ENCODE peak calls at places on chromosomes 3 and 15, in nine cellular contexts. M, Q, S, T, X, O, A, G and P are unnamed samples.

GRCh38 chr3:27094721-27095120 is 274.5 kb downstream of the NEK10 start:
- DNase-seq in M (no peak), Q (no peak), S (no peak), T (no peak), X (no peak), O (no peak), A (no peak), G (no peak), P (no peak)

GRCh38 chr15:78739996-78740903 is 71.0 kb downstream of the ADAMTS7 start:
- DNase-seq in M (peak; percentile 83), Q (peak; percentile 85), S (peak; percentile 38), T (peak; percentile 66), X (no peak), O (no peak), A (peak; percentile 79), G (peak; percentile 23), P (peak; percentile 36)

GRCh38 chr3:134372405-134373277 is 1.6 kb downstream of the AMOTL2 start:
- DNase-seq in M (no peak), Q (no peak), S (peak; percentile 33), T (no peak), X (no peak), O (no peak), A (no peak), G (peak; percentile 30), P (no peak)

GRCh38 chr3:65483475-65483874 is 555.2 kb downstream of the MAGI1 start:
- DNase-seq in M (no peak), Q (no peak), S (peak; percentile 70), T (peak; percentile 70), X (peak; percentile 74), O (no peak), A (peak; percentile 54), G (no peak), P (peak; percentile 6)

GRCh38 chr15:40942337-40942854 is 10.9 kb upstream of the CHAC1 start:
- DNase-seq in M (no peak), Q (no peak), S (no peak), T (peak; percentile 41), X (no peak), O (no peak), A (no peak), G (no peak), P (peak; percentile 16)

GRCh38 chr3:173983353-173983752 is 585.8 kb downstream of the NLGN1 start:
- DNase-seq in M (no peak), Q (no peak), S (no peak), T (no peak), X (no peak), O (no peak), A (no peak), G (peak; percentile 78), P (no peak)

GRCh38 chr3:53890726-53891499 is 746 bp downstream of the SELENOK start:
- DNase-seq in M (peak; percentile 78), Q (peak; percentile 55), S (peak; percentile 37), T (no peak), X (no peak), O (no peak), A (peak; percentile 60), G (peak; percentile 42), P (peak; percentile 71)

GRCh38 chr3:76554717-76555116 is 485.2 kb upstream of the ROBO2 start:
- DNase-seq in M (no peak), Q (no peak), S (no peak), T (no peak), X (no peak), O (no peak), A (no peak), G (peak; percentile 65), P (peak; percentile 7)

GRCh38 chr3:128021768-128022372 is 30.4 kb upstream of the SEC61A1 start:
- DNase-seq in M (no peak), Q (no peak), S (no peak), T (no peak), X (no peak), O (no peak), A (no peak), G (no peak), P (no peak)

GRCh38 chr3:67601919-67602608 is 52.3 kb downstream of the SUCLG2 start:
- DNase-seq in M (peak; percentile 15), Q (no peak), S (no peak), T (no peak), X (no peak), O (no peak), A (no peak), G (no peak), P (no peak)

GRCh38 chr3:4394048-4394447 is 73.0 kb downstream of the SUMF1 start:
- DNase-seq in M (peak; percentile 66), Q (no peak), S (peak; percentile 65), T (no peak), X (no peak), O (no peak), A (no peak), G (peak; percentile 28), P (peak; percentile 32)

GRCh38 chr3:35067750-35068149 is 571.6 kb upstream of the ARPP21 start:
- DNase-seq in M (no peak), Q (peak; percentile 4), S (no peak), T (no peak), X (no peak), O (no peak), A (no peak), G (no peak), P (no peak)

GRCh38 chr3:184042617-184043016 is 10.2 kb upstream of the HTR3C start:
- DNase-seq in M (no peak), Q (no peak), S (no peak), T (no peak), X (no peak), O (no peak), A (no peak), G (no peak), P (no peak)

GRCh38 chr3:184037816-184038215 is 6.3 kb downstream of the HTR3D start:
- DNase-seq in M (no peak), Q (no peak), S (no peak), T (no peak), X (no peak), O (no peak), A (no peak), G (no peak), P (no peak)

GRCh38 chr3:184039414-184039813 is 7.9 kb downstream of the HTR3D start:
- DNase-seq in M (no peak), Q (no peak), S (peak; percentile 67), T (no peak), X (no peak), O (no peak), A (no peak), G (no peak), P (peak; percentile 91)

DNA sequence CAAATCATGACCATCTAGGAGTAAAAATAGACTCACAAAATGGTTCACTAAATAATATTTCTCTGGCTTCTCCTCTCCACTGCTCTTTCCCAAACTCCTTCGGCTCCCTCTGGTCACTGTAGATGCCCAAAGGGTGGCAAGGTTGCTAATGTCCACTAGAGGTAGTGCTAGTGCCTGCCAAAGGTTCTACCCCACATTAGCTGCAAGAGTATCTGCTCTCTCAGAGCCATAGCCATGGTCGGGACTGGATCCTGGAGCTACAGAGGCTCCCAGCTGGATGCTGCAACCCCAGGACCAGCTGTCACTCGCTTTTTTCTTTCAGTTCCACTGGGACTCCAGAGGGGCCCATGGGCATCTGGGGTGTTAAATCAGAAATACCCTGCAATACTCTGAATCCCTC is 8.5 kb downstream of the HTR3D start:
- DNase-seq in M (no peak), Q (no peak), S (peak; percentile 33), T (no peak), X (no peak), O (no peak), A (no peak), G (peak; percentile 47), P (peak; percentile 23)
- TF ChIP-seq CTCF in M (no peak), Q (no peak), S (peak; percentile 41), T (peak; percentile 21), X (peak; percentile 29), O (peak; percentile 51), A (no peak), G (peak; percentile 47), P (peak; percentile 48)

DNA sequence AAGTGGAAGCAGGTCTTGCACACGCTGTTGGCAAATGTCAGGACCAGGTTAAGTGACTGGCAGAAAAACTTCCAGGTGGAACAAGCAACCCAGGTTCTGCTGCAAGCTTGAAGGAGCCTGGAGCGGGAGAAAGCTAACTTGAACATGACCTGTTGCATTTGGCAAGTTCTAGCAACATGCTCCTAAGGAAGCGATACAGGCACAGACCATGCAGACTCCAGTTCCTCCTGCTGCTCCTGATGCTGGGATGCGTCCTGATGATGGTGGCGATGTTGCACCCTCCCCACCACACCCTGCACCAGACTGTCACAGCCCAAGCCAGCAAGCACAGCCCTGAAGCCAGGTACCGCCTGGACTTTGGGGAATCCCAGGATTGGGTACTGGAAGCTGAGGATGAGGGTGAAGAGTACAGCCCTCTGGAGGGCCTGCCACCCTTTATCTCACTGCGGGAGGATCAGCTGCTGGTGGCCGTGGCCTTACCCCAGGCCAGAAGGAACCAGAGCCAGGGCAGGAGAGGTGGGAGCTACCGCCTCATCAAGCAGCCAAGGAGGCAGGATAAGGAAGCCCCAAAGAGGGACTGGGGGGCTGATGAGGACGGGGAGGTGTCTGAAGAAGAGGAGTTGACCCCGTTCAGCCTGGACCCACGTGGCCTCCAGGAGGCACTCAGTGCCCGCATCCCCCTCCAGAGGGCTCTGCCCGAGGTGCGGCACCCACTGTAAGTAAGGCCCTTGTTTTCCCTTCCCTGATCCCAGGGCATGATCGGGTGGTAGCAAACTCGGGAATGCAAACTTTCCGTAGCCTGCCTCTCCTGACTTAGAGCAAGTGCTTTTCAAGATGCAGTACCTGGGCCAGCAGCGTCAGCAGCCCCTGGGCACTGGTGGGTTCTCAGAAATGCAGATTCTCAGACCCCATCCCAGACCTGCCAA is 759 bp downstream of the GALNT15 start:
- DNase-seq in M (no peak), Q (no peak), S (peak; percentile 21), T (no peak), X (no peak), O (no peak), A (no peak), G (no peak), P (no peak)
- TF ChIP-seq CTCF in M (no peak), Q (no peak), S (no peak), T (no peak), X (no peak), O (no peak), A (no peak), G (no peak), P (no peak)

DNA sequence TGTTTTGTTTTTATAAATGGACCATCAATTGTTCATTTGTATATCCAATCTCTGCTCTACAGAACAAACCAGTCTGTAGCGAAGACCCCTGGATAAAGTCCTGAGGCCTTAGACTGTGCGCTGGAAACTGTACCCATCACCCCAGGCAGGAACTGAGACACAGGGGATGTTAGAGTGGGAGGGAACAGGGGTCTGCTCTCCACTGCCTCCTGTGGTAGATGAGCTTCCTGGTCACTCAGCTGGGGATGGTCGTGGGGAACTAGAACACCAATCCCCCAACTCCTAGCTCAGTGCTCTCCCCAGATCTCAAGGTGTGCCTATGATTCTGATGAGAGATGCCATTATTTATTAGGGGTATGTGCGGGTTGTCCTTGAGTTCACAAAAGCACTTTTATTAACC is 340.2 kb upstream of the IGF1R start:
- DNase-seq in M (no peak), Q (peak; percentile 1), S (no peak), T (no peak), X (no peak), O (no peak), A (no peak), G (no peak), P (no peak)
- TF ChIP-seq CTCF in M (no peak), Q (no peak), S (no peak), T (no peak), X (no peak), O (peak; percentile 11), A (no peak), G (no peak), P (no peak)

DNA sequence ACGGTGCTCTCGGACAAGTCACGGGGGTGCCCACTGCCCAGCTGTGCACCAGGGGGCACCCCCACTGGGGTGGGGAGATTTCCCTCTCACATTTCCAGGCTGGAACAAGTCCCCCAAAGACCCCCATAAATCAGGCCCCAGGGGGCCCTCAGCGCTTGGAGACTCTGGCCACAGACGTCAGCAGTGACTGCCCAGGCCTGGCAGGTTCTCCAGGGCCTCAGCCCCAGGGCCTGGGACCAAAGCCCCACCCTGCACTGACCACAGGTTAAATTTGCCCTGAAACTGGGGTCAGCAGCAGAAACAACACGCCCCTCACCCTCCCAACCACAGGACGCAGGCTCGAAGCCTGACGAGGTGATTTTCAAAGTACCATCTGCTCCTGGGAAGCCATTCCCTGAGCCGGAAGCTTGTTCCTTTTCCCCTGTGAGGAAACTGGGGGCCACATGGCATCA is 17.0 kb downstream of the XXYLT1 start:
- DNase-seq in M (no peak), Q (no peak), S (no peak), T (no peak), X (no peak), O (no peak), A (peak; percentile 14), G (no peak), P (no peak)
- TF ChIP-seq CTCF in M (no peak), Q (no peak), S (no peak), T (no peak), X (no peak), O (no peak), A (no peak), G (no peak), P (no peak)